ENCODE peak calls at places on chromosomes 12 and 14, in seven cellular contexts. One of them, this sample, is unnamed.
A peak's percentile ranks its signal among the peaks of the same experiment; 100 is the strongest.

GRCh38 chr14:23286904-23287479 is 1.1 kb upstream of the HOMEZ start:
- DNase-seq in cardiac muscle cell: peak; percentile 30
- DNase-seq in hepatocyte: no peak
- DNase-seq in CD8-positive, alpha-beta T cell: no peak
- DNase-seq in Peyer's patch: no peak
- DNase-seq in IMR-90: no peak
- DNase-seq in lower lobe of right lung: no peak
- DNase-seq in this sample: no peak

GRCh38 chr12:49811961-49812401 is 16.2 kb downstream of the NCKAP5L start:
- DNase-seq in hepatocyte: no peak
- DNase-seq in CD8-positive, alpha-beta T cell: no peak
- DNase-seq in cardiac muscle cell: no peak
- DNase-seq in IMR-90: no peak
- DNase-seq in Peyer's patch: no peak
- DNase-seq in lower lobe of right lung: no peak
- DNase-seq in this sample: no peak

GRCh38 chr14:68944162-68944561 is 34.9 kb downstream of the ACTN1 start:
- DNase-seq in CD8-positive, alpha-beta T cell: no peak
- DNase-seq in cardiac muscle cell: no peak
- DNase-seq in IMR-90: no peak
- DNase-seq in hepatocyte: no peak
- DNase-seq in lower lobe of right lung: no peak
- DNase-seq in Peyer's patch: no peak
- DNase-seq in this sample: no peak

GRCh38 chr12:110073049-110073831 is 24.9 kb upstream of the C12orf76 start:
- DNase-seq in IMR-90: no peak
- DNase-seq in lower lobe of right lung: peak; percentile 59
- DNase-seq in Peyer's patch: peak; percentile 51
- DNase-seq in CD8-positive, alpha-beta T cell: peak; percentile 3
- DNase-seq in cardiac muscle cell: no peak
- DNase-seq in hepatocyte: no peak
- DNase-seq in this sample: peak; percentile 78

GRCh38 chr12:116233669-116234068 is 43.8 kb downstream of the MED13L start:
- DNase-seq in IMR-90: peak; percentile 62
- DNase-seq in cardiac muscle cell: no peak
- DNase-seq in Peyer's patch: no peak
- DNase-seq in hepatocyte: no peak
- DNase-seq in CD8-positive, alpha-beta T cell: no peak
- DNase-seq in lower lobe of right lung: no peak
- DNase-seq in this sample: no peak

GRCh38 chr12:58309806-58310205 is 368.4 kb downstream of the ATP23 start:
- DNase-seq in CD8-positive, alpha-beta T cell: no peak
- DNase-seq in lower lobe of right lung: no peak
- DNase-seq in hepatocyte: no peak
- DNase-seq in IMR-90: no peak
- DNase-seq in cardiac muscle cell: no peak
- DNase-seq in Peyer's patch: no peak
- DNase-seq in this sample: no peak

GRCh38 chr12:42981379-42981778 is 391.8 kb upstream of the PRICKLE1 start:
- DNase-seq in CD8-positive, alpha-beta T cell: no peak
- DNase-seq in hepatocyte: no peak
- DNase-seq in IMR-90: peak; percentile 77
- DNase-seq in cardiac muscle cell: no peak
- DNase-seq in Peyer's patch: no peak
- DNase-seq in lower lobe of right lung: no peak
- DNase-seq in this sample: peak; percentile 16

GRCh38 chr14:96940009-96940408 is 142.8 kb downstream of the VRK1 start:
- DNase-seq in cardiac muscle cell: no peak
- DNase-seq in Peyer's patch: peak; percentile 13
- DNase-seq in IMR-90: no peak
- DNase-seq in CD8-positive, alpha-beta T cell: no peak
- DNase-seq in hepatocyte: peak; percentile 17
- DNase-seq in lower lobe of right lung: no peak
- DNase-seq in this sample: peak; percentile 1

GRCh38 chr14:100532154-100532915 is 54.9 kb downstream of the BEGAIN start:
- DNase-seq in Peyer's patch: no peak
- DNase-seq in lower lobe of right lung: peak; percentile 15
- DNase-seq in CD8-positive, alpha-beta T cell: no peak
- DNase-seq in IMR-90: peak; percentile 13
- DNase-seq in hepatocyte: no peak
- DNase-seq in cardiac muscle cell: no peak
- DNase-seq in this sample: no peak

GRCh38 chr14:96204151-96205058 is at the start of gene BDKRB2:
- DNase-seq in IMR-90: peak; percentile 92
- DNase-seq in hepatocyte: peak; percentile 93
- DNase-seq in CD8-positive, alpha-beta T cell: no peak
- DNase-seq in lower lobe of right lung: peak; percentile 73
- DNase-seq in Peyer's patch: peak; percentile 88
- DNase-seq in cardiac muscle cell: peak; percentile 82
- DNase-seq in this sample: peak; percentile 82

GRCh38 chr14:33693237-33693636 is 257.6 kb downstream of the EGLN3 start:
- DNase-seq in IMR-90: no peak
- DNase-seq in CD8-positive, alpha-beta T cell: no peak
- DNase-seq in cardiac muscle cell: no peak
- DNase-seq in lower lobe of right lung: no peak
- DNase-seq in hepatocyte: no peak
- DNase-seq in Peyer's patch: no peak
- DNase-seq in this sample: no peak

GRCh38 chr12:10511756-10512355 is 6.2 kb downstream of the EIF2S3B start:
- DNase-seq in CD8-positive, alpha-beta T cell: no peak
- DNase-seq in hepatocyte: no peak
- DNase-seq in lower lobe of right lung: no peak
- DNase-seq in IMR-90: no peak
- DNase-seq in Peyer's patch: no peak
- DNase-seq in cardiac muscle cell: no peak
- DNase-seq in this sample: no peak

DNA sequence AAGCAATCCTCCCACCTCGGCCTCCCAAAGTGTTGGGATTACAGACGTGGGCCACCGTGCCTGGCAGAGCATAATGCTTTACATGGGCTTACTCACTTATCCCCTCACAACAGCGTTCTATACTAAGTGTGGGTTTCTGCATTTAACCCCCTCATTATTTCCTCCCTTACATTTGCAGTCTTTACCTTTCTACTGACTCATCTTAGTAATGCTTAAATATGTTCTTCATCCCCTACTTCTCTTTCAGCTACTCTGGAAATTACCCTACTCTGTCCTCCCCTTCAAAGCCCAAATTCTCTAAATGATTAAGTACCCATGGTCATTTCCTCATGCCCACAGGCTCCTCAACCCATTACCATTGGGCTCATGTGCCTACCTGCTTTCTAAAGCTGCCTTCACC is 40.7 kb downstream of the NKX2-1 start:
- DNase-seq in lower lobe of right lung: no peak
- DNase-seq in CD8-positive, alpha-beta T cell: no peak
- DNase-seq in IMR-90: no peak
- DNase-seq in hepatocyte: no peak
- DNase-seq in cardiac muscle cell: no peak
- DNase-seq in Peyer's patch: no peak
- DNase-seq in this sample: no peak
- H3K4me3 ChIP-seq in lower lobe of right lung: no peak overlapping the region
- H3K4me3 ChIP-seq in CD8-positive, alpha-beta T cell: no peak overlapping the region
- H3K4me3 ChIP-seq in IMR-90: no peak overlapping the region
- H3K4me3 ChIP-seq in hepatocyte: no peak overlapping the region
- H3K4me3 ChIP-seq in cardiac muscle cell: no peak overlapping the region
- H3K4me3 ChIP-seq in Peyer's patch: no peak overlapping the region
- H3K4me3 ChIP-seq in this sample: no peak overlapping the region

GRCh38 chr12:130444986-130445385 is 107.3 kb downstream of the PIWIL1 start:
- DNase-seq in CD8-positive, alpha-beta T cell: no peak
- DNase-seq in lower lobe of right lung: peak; percentile 19
- DNase-seq in hepatocyte: no peak
- DNase-seq in cardiac muscle cell: no peak
- DNase-seq in IMR-90: no peak
- DNase-seq in Peyer's patch: no peak
- DNase-seq in this sample: no peak

GRCh38 chr12:130446846-130447654 is 109.4 kb downstream of the PIWIL1 start:
- DNase-seq in hepatocyte: no peak
- DNase-seq in lower lobe of right lung: no peak
- DNase-seq in cardiac muscle cell: no peak
- DNase-seq in Peyer's patch: no peak
- DNase-seq in IMR-90: no peak
- DNase-seq in CD8-positive, alpha-beta T cell: no peak
- DNase-seq in this sample: no peak

GRCh38 chr12:130441771-130442760 is 104.4 kb downstream of the PIWIL1 start:
- DNase-seq in IMR-90: no peak
- DNase-seq in lower lobe of right lung: peak; percentile 29
- DNase-seq in hepatocyte: no peak
- DNase-seq in cardiac muscle cell: no peak
- DNase-seq in Peyer's patch: no peak
- DNase-seq in CD8-positive, alpha-beta T cell: no peak
- DNase-seq in this sample: no peak

GRCh38 chr12:130447655-130447965 is 109.9 kb downstream of the PIWIL1 start:
- DNase-seq in Peyer's patch: no peak
- DNase-seq in hepatocyte: no peak
- DNase-seq in IMR-90: no peak
- DNase-seq in cardiac muscle cell: no peak
- DNase-seq in CD8-positive, alpha-beta T cell: no peak
- DNase-seq in lower lobe of right lung: no peak
- DNase-seq in this sample: no peak

GRCh38 chr12:130444081-130444480 is 106.4 kb downstream of the PIWIL1 start:
- DNase-seq in lower lobe of right lung: no peak
- DNase-seq in Peyer's patch: no peak
- DNase-seq in CD8-positive, alpha-beta T cell: no peak
- DNase-seq in IMR-90: no peak
- DNase-seq in cardiac muscle cell: no peak
- DNase-seq in hepatocyte: no peak
- DNase-seq in this sample: no peak
- H3K9me3 ChIP-seq in lower lobe of right lung: no peaks in the 10 kb centered on the region
- H3K9me3 ChIP-seq in Peyer's patch: no peaks in the 10 kb centered on the region
- H3K9me3 ChIP-seq in CD8-positive, alpha-beta T cell: no peaks in the 10 kb centered on the region
- H3K9me3 ChIP-seq in IMR-90: peaks cover 54% of the 10 kb centered on the region
- H3K9me3 ChIP-seq in cardiac muscle cell: no peaks in the 10 kb centered on the region
- H3K9me3 ChIP-seq in hepatocyte: no peaks in the 10 kb centered on the region
- H3K9me3 ChIP-seq in this sample: no peaks in the 10 kb centered on the region

GRCh38 chr12:131916306-131917138 is 12.6 kb upstream of the PUS1 start:
- DNase-seq in IMR-90: no peak
- DNase-seq in lower lobe of right lung: no peak
- DNase-seq in cardiac muscle cell: no peak
- DNase-seq in CD8-positive, alpha-beta T cell: no peak
- DNase-seq in Peyer's patch: no peak
- DNase-seq in hepatocyte: no peak
- DNase-seq in this sample: no peak

GRCh38 chr12:131918311-131919050 is 10.6 kb upstream of the PUS1 start:
- DNase-seq in lower lobe of right lung: no peak
- DNase-seq in CD8-positive, alpha-beta T cell: no peak
- DNase-seq in hepatocyte: no peak
- DNase-seq in IMR-90: no peak
- DNase-seq in cardiac muscle cell: no peak
- DNase-seq in Peyer's patch: no peak
- DNase-seq in this sample: no peak

GRCh38 chr12:131917711-131918306 is 11.3 kb upstream of the PUS1 start:
- DNase-seq in cardiac muscle cell: no peak
- DNase-seq in IMR-90: no peak
- DNase-seq in hepatocyte: no peak
- DNase-seq in Peyer's patch: no peak
- DNase-seq in CD8-positive, alpha-beta T cell: no peak
- DNase-seq in lower lobe of right lung: no peak
- DNase-seq in this sample: no peak

GRCh38 chr12:131915774-131916173 is 13.3 kb upstream of the PUS1 start:
- DNase-seq in IMR-90: no peak
- DNase-seq in Peyer's patch: no peak
- DNase-seq in CD8-positive, alpha-beta T cell: no peak
- DNase-seq in hepatocyte: no peak
- DNase-seq in cardiac muscle cell: no peak
- DNase-seq in lower lobe of right lung: no peak
- DNase-seq in this sample: no peak

DNA sequence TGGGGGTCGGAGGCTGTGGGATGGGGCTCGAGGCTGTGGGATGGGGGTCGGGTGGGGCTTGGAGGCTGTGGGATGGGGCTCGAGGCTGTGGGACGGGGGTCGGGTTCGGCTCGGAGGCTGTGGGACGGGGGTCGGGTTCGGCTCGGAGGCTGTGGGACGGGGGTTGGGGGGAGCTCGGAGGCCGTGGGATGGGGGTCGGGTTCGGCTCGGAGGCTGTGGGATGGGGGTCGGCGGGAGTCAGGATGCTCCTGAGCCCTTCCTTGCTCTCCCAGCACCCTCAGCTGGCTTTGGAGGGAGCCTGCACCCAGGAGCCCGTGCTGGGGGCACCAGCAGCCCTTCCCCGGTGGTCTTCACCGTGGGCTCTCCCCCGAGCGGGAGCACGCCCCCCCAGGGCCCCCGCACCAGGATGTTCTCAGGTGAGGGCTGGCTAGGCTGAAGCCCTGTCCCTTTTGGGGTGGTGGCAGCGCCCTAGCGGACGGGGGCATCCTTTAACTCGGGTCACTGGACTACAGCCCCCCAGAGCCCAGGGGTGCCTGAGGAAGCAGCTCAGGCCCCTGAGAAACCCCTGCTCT is 11.9 kb upstream of the PUS1 start:
- DNase-seq in IMR-90: no peak
- DNase-seq in lower lobe of right lung: no peak
- DNase-seq in Peyer's patch: no peak
- DNase-seq in CD8-positive, alpha-beta T cell: no peak
- DNase-seq in hepatocyte: peak; percentile 60
- DNase-seq in cardiac muscle cell: no peak
- DNase-seq in this sample: no peak
- H3K36me3 ChIP-seq in IMR-90: peaks cover 73% of the 10 kb centered on the region
- H3K36me3 ChIP-seq in lower lobe of right lung: peaks cover 92% of the 10 kb centered on the region
- H3K36me3 ChIP-seq in Peyer's patch: no peaks in the 10 kb centered on the region
- H3K36me3 ChIP-seq in CD8-positive, alpha-beta T cell: no peaks in the 10 kb centered on the region
- H3K36me3 ChIP-seq in hepatocyte: no peaks in the 10 kb centered on the region
- H3K36me3 ChIP-seq in cardiac muscle cell: peaks cover 31% of the 10 kb centered on the region
- H3K36me3 ChIP-seq in this sample: peaks cover 43% of the 10 kb centered on the region

GRCh38 chr12:104046306-104046705 is 3.7 kb downstream of the GLT8D2 start:
- DNase-seq in CD8-positive, alpha-beta T cell: no peak
- DNase-seq in hepatocyte: no peak
- DNase-seq in Peyer's patch: no peak
- DNase-seq in cardiac muscle cell: no peak
- DNase-seq in lower lobe of right lung: no peak
- DNase-seq in IMR-90: no peak
- DNase-seq in this sample: no peak

GRCh38 chr12:104048162-104048561 is 1.8 kb downstream of the GLT8D2 start:
- DNase-seq in IMR-90: no peak
- DNase-seq in CD8-positive, alpha-beta T cell: no peak
- DNase-seq in Peyer's patch: no peak
- DNase-seq in hepatocyte: no peak
- DNase-seq in lower lobe of right lung: no peak
- DNase-seq in cardiac muscle cell: no peak
- DNase-seq in this sample: no peak

GRCh38 chr12:104054681-104055346 is 4.8 kb upstream of the GLT8D2 start:
- DNase-seq in lower lobe of right lung: no peak
- DNase-seq in Peyer's patch: no peak
- DNase-seq in CD8-positive, alpha-beta T cell: no peak
- DNase-seq in IMR-90: no peak
- DNase-seq in cardiac muscle cell: no peak
- DNase-seq in hepatocyte: no peak
- DNase-seq in this sample: no peak

GRCh38 chr12:104049278-104050257 is at the start of gene GLT8D2:
- DNase-seq in CD8-positive, alpha-beta T cell: no peak
- DNase-seq in Peyer's patch: peak; percentile 50
- DNase-seq in lower lobe of right lung: peak; percentile 56
- DNase-seq in cardiac muscle cell: peak; percentile 84
- DNase-seq in IMR-90: peak; percentile 86
- DNase-seq in hepatocyte: peak; percentile 81
- DNase-seq in this sample: peak; percentile 71

DNA sequence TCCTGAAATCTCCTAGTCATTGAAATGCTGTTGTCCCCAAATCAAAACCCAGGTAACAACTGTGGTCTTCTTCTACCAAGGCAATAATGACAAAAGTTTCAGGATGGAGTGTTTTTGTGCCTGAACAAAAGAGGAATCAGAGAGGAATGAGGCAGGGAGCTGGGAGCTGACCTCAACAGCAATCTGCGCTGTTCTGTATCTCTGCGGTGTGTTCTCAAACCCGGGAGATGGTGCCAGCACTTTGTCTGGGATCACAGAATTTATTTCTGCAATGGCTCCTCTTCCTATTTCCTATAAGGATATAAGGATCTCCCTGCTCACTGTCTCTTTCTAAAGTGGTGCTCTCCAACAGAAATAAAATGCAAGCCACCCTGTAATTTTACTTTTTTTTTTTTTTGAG is 449 bp upstream of the GLT8D2 start:
- DNase-seq in hepatocyte: no peak
- DNase-seq in IMR-90: no peak
- DNase-seq in Peyer's patch: no peak
- DNase-seq in lower lobe of right lung: no peak
- DNase-seq in cardiac muscle cell: peak; percentile 33
- DNase-seq in CD8-positive, alpha-beta T cell: no peak
- DNase-seq in this sample: no peak
- H3K4me3 ChIP-seq in hepatocyte: peak overlapping the region; percentile 20
- H3K4me3 ChIP-seq in IMR-90: peak overlapping the region; percentile 47
- H3K4me3 ChIP-seq in Peyer's patch: peak overlapping the region; percentile 38
- H3K4me3 ChIP-seq in lower lobe of right lung: peak overlapping the region; percentile 47
- H3K4me3 ChIP-seq in cardiac muscle cell: peak overlapping the region; percentile 27
- H3K4me3 ChIP-seq in CD8-positive, alpha-beta T cell: no peak overlapping the region
- H3K4me3 ChIP-seq in this sample: peak overlapping the region; percentile 45